ENCODE peak calls at places on chromosomes 5 and 9, in nine cellular contexts. T is epithelial cell of esophagus, C is tibial artery, R is progenitor cell of endocrine pancreas, M is heart right ventricle, L is type B pancreatic cell, X is Calu3, Q is glutamatergic neuron, O is fibroblast of pulmonary artery. A is an unnamed sample.

GRCh38 chr9:83932001-83932400 is 10.8 kb upstream of the KIF27 start:
- DNase-seq in Q (no peak), R (no peak), C (no peak), M (no peak), O (no peak), X (no peak), L (no peak), T (peak), A (no peak)

GRCh38 chr5:93603711-93604118 is 20.7 kb downstream of the NR2F1 start:
- DNase-seq in C (no peak), O (no peak), X (no peak), R (no peak), M (no peak), T (no peak), Q (no peak), L (no peak), A (no peak)

GRCh38 chr9:5364294-5364990 is 24.8 kb upstream of the RLN1 start:
- DNase-seq in C (no peak), Q (no peak), L (no peak), M (no peak), R (no peak), O (peak), T (peak), X (no peak), A (no peak)

GRCh38 chr5:163354685-163355084 is 82.7 kb upstream of the CCNG1 start:
- DNase-seq in C (no peak), O (no peak), L (no peak), R (no peak), T (no peak), M (no peak), Q (no peak), X (no peak), A (no peak)

GRCh38 chr5:67773439-67773988 is 442.0 kb upstream of the PIK3R1 start:
- DNase-seq in L (no peak), O (peak), T (peak), C (no peak), X (peak), R (no peak), M (peak), Q (no peak), A (peak)

GRCh38 chr9:137268538-137269201 is 8.9 kb upstream of the TOR4A start:
- DNase-seq in T (no peak), O (no peak), X (no peak), M (peak), C (no peak), Q (no peak), L (no peak), R (no peak), A (peak)

GRCh38 chr5:57816108-57816507 is 333.5 kb upstream of the ACTBL2 start:
- DNase-seq in O (peak), C (no peak), M (no peak), Q (no peak), X (peak), R (no peak), L (no peak), T (peak), A (peak)

GRCh38 chr5:78813906-78814518 is 165.4 kb upstream of the LHFPL2 start:
- DNase-seq in L (no peak), R (no peak), M (no peak), Q (no peak), C (no peak), O (no peak), T (no peak), X (no peak), A (no peak)

GRCh38 chr5:81815318-81815717 is 64.4 kb upstream of the SSBP2 start:
- DNase-seq in M (no peak), X (no peak), L (no peak), T (no peak), R (no peak), Q (no peak), C (no peak), O (no peak), A (no peak)

GRCh38 chr5:158054388-158055092 is 195.6 kb upstream of the CLINT1 start:
- DNase-seq in T (peak), M (no peak), X (no peak), C (no peak), L (no peak), Q (no peak), R (no peak), O (peak), A (no peak)

GRCh38 chr5:83518676-83519075 is 47.1 kb downstream of the VCAN start:
- DNase-seq in O (peak), M (no peak), L (no peak), Q (no peak), C (no peak), T (no peak), X (no peak), R (no peak), A (no peak)

GRCh38 chr5:83632874-83633273 is 87.8 kb downstream of the HAPLN1 start:
- DNase-seq in R (no peak), T (peak), Q (no peak), X (peak), M (no peak), O (peak), C (no peak), L (no peak), A (peak)

GRCh38 chr5:65722575-65723424 is 795 bp downstream of the NLN start:
- DNase-seq in X (peak), Q (peak), L (no peak), O (peak), M (no peak), R (no peak), T (peak), C (no peak), A (peak)

GRCh38 chr5:81768960-81769452 is 18.1 kb upstream of the SSBP2 start:
- DNase-seq in L (no peak), Q (no peak), M (no peak), T (peak), O (peak), C (no peak), R (no peak), X (peak), A (peak)

GRCh38 chr5:179312557-179313235 is 32.6 kb downstream of the ADAMTS2 start:
- DNase-seq in L (no peak), X (no peak), O (no peak), Q (peak), M (peak), R (no peak), C (peak), T (no peak), A (no peak)

GRCh38 chr5:123582570-123583293 is 70.8 kb downstream of the CSNK1G3 start:
- DNase-seq in C (no peak), M (no peak), R (no peak), Q (no peak), O (no peak), L (no peak), X (no peak), T (peak), A (peak)

GRCh38 chr5:91643796-91644195 is 260.7 kb upstream of the ARRDC3 start:
- DNase-seq in C (no peak), X (no peak), T (no peak), Q (no peak), R (no peak), O (peak), M (no peak), L (no peak), A (peak)

DNA sequence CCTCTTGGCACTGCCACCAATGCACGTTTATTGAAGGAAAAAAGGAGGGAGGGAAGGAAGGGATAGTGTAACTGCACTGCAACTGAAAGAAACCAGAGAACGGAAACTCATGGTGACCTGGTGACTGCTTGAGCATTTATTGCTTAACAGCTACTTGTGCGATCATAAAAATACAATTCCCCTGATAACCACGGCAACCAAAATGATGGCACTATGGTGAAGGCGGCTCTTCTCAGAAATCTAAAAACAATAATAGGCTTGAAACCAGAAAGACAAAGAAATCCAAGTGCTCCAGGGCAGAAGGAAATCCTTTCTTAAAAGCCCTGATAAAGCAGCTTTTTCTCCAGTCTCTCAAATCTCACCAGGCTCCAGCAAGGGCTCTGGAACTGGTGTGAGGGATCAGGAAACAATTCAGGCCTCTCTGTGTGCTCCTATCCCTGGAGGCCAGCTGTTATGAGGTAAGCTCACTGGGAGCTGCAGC is 1.9 kb downstream of the FBXO10 start:
- DNase-seq in M (no peak), Q (no peak), L (no peak), C (no peak), R (no peak), O (peak), X (no peak), T (no peak), A (peak)
- TF ChIP-seq CTCF in M (no peak), Q (no peak), L (no peak), C (no peak), R (no peak), O (no peak), X (no peak), T (no peak), A (no peak)

DNA sequence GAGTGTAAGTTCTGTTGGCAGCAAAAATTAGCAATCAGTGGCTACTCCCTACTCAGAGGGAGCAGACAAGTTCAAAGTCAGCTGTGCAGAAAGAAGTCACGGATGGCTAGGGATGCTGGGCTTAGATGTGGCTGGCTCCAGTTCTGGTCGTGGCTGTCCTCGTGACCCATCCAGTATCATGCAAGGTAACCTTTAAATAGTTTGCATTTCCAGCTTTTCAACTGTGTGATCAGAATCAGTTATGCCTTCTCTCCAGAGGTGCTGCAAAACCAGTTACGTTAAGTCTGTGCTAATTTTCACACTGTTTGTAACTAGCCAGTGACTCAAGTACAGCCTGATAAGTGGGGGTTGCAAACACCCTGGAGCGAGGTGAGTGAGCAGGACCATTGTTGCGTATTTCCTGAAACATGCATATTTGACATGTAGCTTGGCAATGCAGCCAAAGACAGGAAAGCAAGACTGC is 302.4 kb downstream of the ATPSCKMT start:
- DNase-seq in O (peak), C (no peak), Q (no peak), R (no peak), L (no peak), M (no peak), T (peak), X (no peak), A (no peak)
- TF ChIP-seq CTCF in O (no peak), C (no peak), Q (no peak), R (no peak), L (no peak), M (no peak), T (no peak), X (no peak), A (no peak)

DNA sequence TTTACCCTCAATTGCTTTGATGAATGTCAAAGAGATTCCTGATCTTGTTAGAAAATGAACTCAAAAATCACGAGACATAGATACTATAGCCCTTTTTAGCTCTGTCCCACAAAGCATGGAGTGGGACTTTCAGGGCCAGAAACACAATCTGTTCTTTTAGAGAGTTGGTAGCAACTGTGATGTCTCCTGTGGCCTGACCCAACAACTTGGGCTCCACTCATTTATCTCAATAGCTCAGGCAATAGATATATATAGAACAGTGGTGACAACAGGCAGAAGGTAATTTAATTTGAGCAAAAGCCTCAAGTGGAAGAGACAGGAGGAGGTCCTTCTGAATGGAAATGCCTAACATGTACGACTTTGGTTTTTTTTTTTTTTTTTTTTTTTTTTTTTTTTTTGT is 25.2 kb downstream of the TLR4 start:
- DNase-seq in Q (no peak), C (no peak), O (no peak), R (no peak), X (no peak), M (no peak), L (no peak), T (no peak), A (no peak)
- TF ChIP-seq CTCF in Q (no peak), C (no peak), O (no peak), R (no peak), X (no peak), M (no peak), L (no peak), T (no peak), A (no peak)

DNA sequence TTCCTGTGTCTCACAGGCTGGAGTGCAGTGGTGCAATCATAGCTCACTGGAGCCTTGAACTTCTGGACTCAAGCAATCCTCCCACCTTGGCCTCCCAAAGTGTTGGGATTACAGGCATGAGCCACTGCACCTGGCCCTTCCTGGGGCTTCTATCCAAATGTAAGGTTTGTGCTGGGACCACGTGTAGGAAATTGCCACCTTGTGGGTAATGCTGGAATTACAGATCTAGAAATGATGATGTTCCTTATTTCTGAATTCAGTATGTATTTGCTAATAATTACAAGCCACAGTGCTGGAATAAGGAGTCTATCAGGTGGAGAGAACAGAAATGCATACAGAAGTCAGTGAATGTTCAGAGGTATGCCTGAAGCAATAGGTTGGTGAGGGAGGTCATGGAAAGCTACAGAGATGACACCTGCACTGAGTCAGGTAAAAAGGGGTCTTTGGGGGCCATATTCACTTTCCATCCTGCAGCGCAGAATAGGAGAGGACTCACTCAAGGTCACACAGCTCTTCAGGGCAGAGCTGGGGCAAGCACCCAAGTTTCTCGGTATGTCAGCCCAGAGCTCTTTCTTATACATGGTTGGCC is 8.8 kb upstream of the IGFBPL1 start:
- DNase-seq in R (no peak), O (peak), L (no peak), M (no peak), T (peak), X (peak), C (no peak), Q (no peak), A (no peak)
- TF ChIP-seq CTCF in R (peak), O (peak), L (peak), M (peak), T (peak), X (no peak), C (peak), Q (peak), A (peak)

DNA sequence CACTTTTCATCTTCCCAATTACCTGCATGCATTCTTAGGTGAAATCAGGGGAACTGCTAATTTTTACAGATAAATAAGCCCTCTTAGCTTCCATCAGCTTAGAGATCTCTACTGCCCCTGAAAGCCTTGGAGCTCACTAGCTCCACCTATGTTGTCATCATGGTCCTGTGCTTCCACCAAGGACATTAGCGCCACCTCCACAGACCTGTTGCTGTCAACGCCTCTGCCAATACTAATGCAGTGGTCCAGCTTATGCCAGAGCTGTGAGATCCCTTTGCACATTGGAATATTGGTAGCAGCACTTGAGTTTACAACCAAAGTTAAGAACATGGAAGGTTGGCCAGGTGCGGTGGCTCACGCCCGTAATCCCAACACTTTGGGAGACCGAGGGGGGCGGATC is 7.7 kb upstream of the SHISAL2B start:
- DNase-seq in L (no peak), C (no peak), O (no peak), X (no peak), R (no peak), M (no peak), T (no peak), Q (no peak), A (no peak)
- TF ChIP-seq CTCF in L (no peak), C (no peak), O (no peak), X (no peak), R (no peak), M (no peak), T (no peak), Q (no peak), A (peak)

DNA sequence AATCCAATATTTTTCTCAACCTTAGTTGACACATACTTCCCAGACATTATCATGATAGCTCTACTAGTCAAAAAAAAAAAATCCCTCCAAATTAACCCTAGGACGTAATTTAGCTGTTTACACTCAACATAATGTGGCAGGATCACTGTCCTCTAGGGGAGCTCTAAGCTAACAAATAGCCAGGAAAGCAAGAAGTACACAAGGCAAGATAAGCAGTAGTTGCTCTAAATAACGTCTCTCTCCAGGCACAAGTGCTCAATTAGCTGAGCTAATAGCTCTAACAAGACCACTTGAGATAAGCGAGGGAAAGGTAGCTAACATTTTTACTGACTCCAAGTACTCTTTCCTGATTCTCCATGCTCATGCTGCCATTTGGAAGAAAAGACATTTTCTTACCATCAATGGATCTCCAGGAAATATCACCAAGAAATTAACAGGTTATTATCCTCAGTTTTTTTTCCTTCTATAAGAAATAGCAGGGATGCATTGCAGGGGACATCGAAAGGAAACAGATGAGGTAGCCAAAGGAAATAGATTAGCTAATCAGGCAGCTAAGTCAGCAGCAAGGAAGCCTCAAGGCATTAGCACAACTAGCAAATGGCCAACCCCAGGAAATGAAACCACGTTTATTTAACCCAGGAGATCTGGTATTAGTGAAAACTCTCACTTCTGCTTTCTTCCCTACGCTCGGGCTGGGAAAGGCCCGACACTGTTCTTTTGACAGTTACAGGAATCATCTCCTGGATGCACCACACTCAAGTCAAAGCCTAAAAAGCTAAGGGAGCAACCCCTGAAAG is 614.1 kb downstream of the PTPRD start:
- DNase-seq in Q (no peak), X (no peak), T (peak), R (no peak), M (no peak), L (no peak), C (no peak), O (no peak), A (no peak)
- TF ChIP-seq CTCF in Q (peak), X (no peak), T (peak), R (peak), M (peak), L (peak), C (no peak), O (no peak), A (peak)

GRCh38 chr5:141371572-141372475 is 1.8 kb downstream of the PCDHGB3 start:
- DNase-seq in O (no peak), R (no peak), T (no peak), C (no peak), M (no peak), L (no peak), Q (no peak), X (no peak), A (no peak)

GRCh38 chr5:141369994-141370848 is at the start of gene PCDHGB3:
- DNase-seq in M (no peak), T (peak), R (no peak), X (peak), C (no peak), L (no peak), O (peak), Q (no peak), A (peak)

GRCh38 chr5:141374627-141375026 is 936 bp downstream of the PCDHGA6 start:
- DNase-seq in C (no peak), L (no peak), Q (no peak), R (no peak), T (no peak), M (no peak), O (no peak), X (no peak), A (no peak)

GRCh38 chr5:141373673-141374317 is at the start of gene PCDHGA6:
- DNase-seq in R (no peak), L (no peak), O (peak), Q (no peak), M (no peak), X (no peak), T (peak), C (no peak), A (no peak)
- TF ChIP-seq CTCF in R (no peak), L (no peak), O (peak), Q (no peak), M (peak), X (no peak), T (peak), C (no peak), A (peak)

DNA sequence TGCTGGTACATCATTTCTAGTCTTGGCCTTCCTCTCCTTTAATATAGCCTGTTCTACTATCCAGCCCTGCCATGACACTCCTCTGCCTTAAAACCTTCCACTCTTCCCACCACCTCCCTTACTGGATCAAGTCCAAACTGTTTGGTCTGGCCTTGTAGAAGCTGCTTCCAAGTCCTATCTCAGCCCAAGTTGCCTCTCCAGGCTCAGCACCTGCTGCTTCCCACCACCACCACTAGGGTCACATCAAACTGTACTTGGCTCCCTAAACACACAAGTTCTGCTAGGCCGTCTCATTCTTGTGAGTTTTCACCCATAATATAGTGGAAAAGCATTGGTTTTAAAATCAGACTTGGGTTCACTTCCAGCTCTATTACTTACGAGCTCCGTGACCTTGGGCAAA is 1.4 kb downstream of the NDUFA8 start:
- DNase-seq in O (peak), Q (peak), L (no peak), R (no peak), C (no peak), M (no peak), T (peak), X (no peak), A (peak)
- TF ChIP-seq CTCF in O (peak), Q (peak), L (peak), R (peak), C (no peak), M (peak), T (peak), X (no peak), A (peak)